ENCODE peak calls at places on chromosome 5, in five cellular contexts. Z, O, E, G and R are unnamed samples.
A peak's percentile ranks its signal among the peaks of the same experiment; 100 is the strongest.

GRCh38 chr5:79055017-79055416 is 14.5 kb downstream of the DMGDH start:
- DNase-seq in Z (no peak), O (no peak), E (no peak), G (no peak), R (no peak)

GRCh38 chr5:160293901-160294561 is 18.3 kb downstream of the CCNJL start:
- DNase-seq in Z (no peak), O (peak; percentile 41), E (no peak), G (no peak), R (no peak)

GRCh38 chr5:177086918-177087706 is 397 bp downstream of the FGFR4 start:
- DNase-seq in Z (no peak), O (no peak), E (no peak), G (peak; percentile 69), R (no peak)

GRCh38 chr5:146026307-146027010 is 78.9 kb downstream of the PLAC8L1 start:
- DNase-seq in Z (no peak), O (no peak), E (no peak), G (no peak), R (peak; percentile 29)

GRCh38 chr5:155700333-155700732 is 626.6 kb upstream of the SGCD start:
- DNase-seq in Z (no peak), O (peak; percentile 4), E (no peak), G (peak; percentile 11), R (no peak)

GRCh38 chr5:81188962-81189361 is 44.2 kb upstream of the CKMT2 start:
- DNase-seq in Z (no peak), O (no peak), E (no peak), G (no peak), R (no peak)

GRCh38 chr5:27341342-27341741 is 303.0 kb upstream of the CDH9 start:
- DNase-seq in Z (no peak), O (no peak), E (no peak), G (no peak), R (no peak)

GRCh38 chr5:135829681-135830383 is 4.6 kb upstream of the SLC25A48 start:
- DNase-seq in Z (no peak), O (peak; percentile 83), E (peak; percentile 28), G (peak; percentile 84), R (peak; percentile 85)

GRCh38 chr5:148913493-148913892 is 87.1 kb downstream of the ADRB2 start:
- DNase-seq in Z (no peak), O (no peak), E (no peak), G (no peak), R (no peak)

GRCh38 chr5:116076496-116076895 is 8.3 kb upstream of the COMMD10 start:
- DNase-seq in Z (no peak), O (no peak), E (no peak), G (no peak), R (no peak)

GRCh38 chr5:173412566-173412965 is 84.4 kb upstream of the STC2 start:
- DNase-seq in Z (no peak), O (no peak), E (no peak), G (no peak), R (no peak)

GRCh38 chr5:169753795-169754194 is 116.7 kb downstream of the DOCK2 start:
- DNase-seq in Z (no peak), O (no peak), E (peak; percentile 50), G (no peak), R (no peak)

GRCh38 chr5:139961435-139962157 is 81.5 kb downstream of the NRG2 start:
- DNase-seq in Z (no peak), O (no peak), E (no peak), G (no peak), R (peak; percentile 80)

GRCh38 chr5:171595801-171596231 is 176.4 kb downstream of the FGF18 start:
- DNase-seq in Z (no peak), O (peak; percentile 96), E (peak; percentile 38), G (no peak), R (no peak)

GRCh38 chr5:33153891-33154290 is 286.9 kb upstream of the TARS1 start:
- DNase-seq in Z (no peak), O (no peak), E (no peak), G (no peak), R (no peak)